ENCODE peak calls at places on chromosomes 12 and 14, in eight cellular contexts. U is ovary, P is suprapubic skin, V is endothelial cell of umbilical vein, F is thyroid gland, J is stomach, E is heart left ventricle, B is HepG2. W is an unnamed sample.

GRCh38 chr12:46153267-46153872 is 115.5 kb downstream of the SLC38A1 start:
- DNase-seq in U (no peak), P (no peak), V (peak; percentile 37), F (no peak), J (no peak), E (no peak), B (peak; percentile 7), W (no peak)

GRCh38 chr14:41875113-41875512 is 268.4 kb downstream of the LRFN5 start:
- DNase-seq in U (no peak), P (no peak), V (no peak), F (no peak), J (no peak), E (no peak), B (no peak), W (no peak)

GRCh38 chr12:74491374-74491773 is 46.3 kb upstream of the ATXN7L3B start:
- DNase-seq in U (no peak), P (no peak), V (no peak), F (no peak), J (no peak), E (no peak), B (no peak), W (no peak)

GRCh38 chr12:14960548-14961465 is 594 bp downstream of the ARHGDIB start:
- DNase-seq in U (no peak), P (no peak), V (peak; percentile 83), F (peak; percentile 27), J (no peak), E (peak; percentile 65), B (no peak), W (no peak)

GRCh38 chr14:54114941-54115340 is 158.3 kb upstream of the BMP4 start:
- DNase-seq in U (no peak), P (no peak), V (no peak), F (no peak), J (no peak), E (no peak), B (no peak), W (no peak)

GRCh38 chr14:95256011-95256775 is 63.5 kb downstream of the CLMN start:
- DNase-seq in U (no peak), P (peak; percentile 9), V (no peak), F (peak; percentile 84), J (no peak), E (no peak), B (no peak), W (peak; percentile 62)

GRCh38 chr12:20588057-20588456 is 107.1 kb upstream of the SLCO1C1 start:
- DNase-seq in U (no peak), P (no peak), V (no peak), F (no peak), J (no peak), E (no peak), B (no peak), W (no peak)

GRCh38 chr14:74502236-74503019 is 8.9 kb downstream of the ISCA2 start:
- DNase-seq in U (no peak), P (no peak), V (no peak), F (peak; percentile 53), J (no peak), E (peak; percentile 56), B (peak; percentile 50), W (no peak)

GRCh38 chr12:74641694-74642093 is 104.1 kb downstream of the ATXN7L3B start:
- DNase-seq in U (no peak), P (no peak), V (no peak), F (no peak), J (no peak), E (no peak), B (no peak), W (no peak)

GRCh38 chr14:91279354-91279753 is 34.9 kb upstream of the GPR68 start:
- DNase-seq in U (no peak), P (no peak), V (no peak), F (no peak), J (no peak), E (peak; percentile 6), B (no peak), W (no peak)

GRCh38 chr14:91282954-91283645 is 38.6 kb upstream of the GPR68 start:
- DNase-seq in U (no peak), P (no peak), V (no peak), F (no peak), J (no peak), E (no peak), B (no peak), W (no peak)

GRCh38 chr14:91280129-91280528 is 35.6 kb upstream of the GPR68 start:
- DNase-seq in U (no peak), P (no peak), V (no peak), F (no peak), J (no peak), E (no peak), B (no peak), W (no peak)

GRCh38 chr14:91283666-91284065 is 39.2 kb upstream of the GPR68 start:
- DNase-seq in U (no peak), P (no peak), V (no peak), F (no peak), J (no peak), E (no peak), B (no peak), W (no peak)

GRCh38 chr14:91281346-91281745 is 36.8 kb upstream of the GPR68 start:
- DNase-seq in U (no peak), P (no peak), V (no peak), F (no peak), J (no peak), E (no peak), B (no peak), W (no peak)
- TF ChIP-seq POLR2A in U (no peak), P (no peak), V (no peak), F (no peak), J (no peak), E (no peak), B (no peak), W (no peak)

GRCh38 chr14:21038416-21039058 is 3.6 kb upstream of the RNASE7 start:
- DNase-seq in U (no peak), P (no peak), V (no peak), F (no peak), J (no peak), E (no peak), B (no peak), W (no peak)
- H3K4me3 ChIP-seq in U (no peak overlapping the region), P (no peak overlapping the region), V (no peak overlapping the region), F (no peak overlapping the region), J (no peak overlapping the region), E (peak overlapping the region; percentile 16), B (peak overlapping the region; percentile 42), W (no peak overlapping the region)

GRCh38 chr12:116863275-116863767 is 17.9 kb downstream of the HRK start:
- DNase-seq in U (no peak), P (no peak), V (peak; percentile 13), F (no peak), J (no peak), E (no peak), B (peak; percentile 52), W (no peak)
- TF ChIP-seq CTCF in U (no peak), P (no peak), V (peak; percentile 76), F (no peak), J (peak; percentile 18), E (no peak), B (peak; percentile 59), W (no peak)

DNA sequence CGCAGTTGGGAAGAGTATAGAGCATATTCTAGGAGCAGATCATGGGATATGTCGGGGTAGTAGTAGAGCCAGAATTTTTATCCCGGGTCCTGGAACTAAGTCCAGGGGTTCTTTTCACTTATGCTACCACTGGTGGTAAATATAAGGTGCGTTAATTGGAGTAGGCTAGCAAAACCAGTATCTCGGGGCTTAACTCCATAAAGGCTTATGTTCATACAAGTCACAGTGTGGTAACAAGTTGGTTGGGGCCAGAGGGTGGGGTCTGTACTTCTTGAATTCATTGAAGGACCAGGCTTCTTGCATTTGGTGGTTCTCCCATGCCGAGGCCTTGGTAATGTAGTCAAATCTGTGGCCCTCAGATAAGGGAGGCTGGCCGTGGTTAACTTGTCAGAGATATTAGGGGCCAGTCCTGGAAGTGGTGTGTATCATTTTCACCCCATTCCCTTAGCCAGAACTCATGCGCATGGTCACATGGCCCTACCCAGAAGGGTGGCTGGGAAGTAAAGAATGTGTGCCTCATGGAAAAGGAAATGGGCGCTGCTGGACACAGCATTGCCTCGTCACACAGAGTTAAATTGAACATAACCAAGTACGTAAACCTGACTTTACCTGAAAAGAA is 1.5 kb upstream of the ZNF641 start:
- DNase-seq in U (no peak), P (no peak), V (no peak), F (no peak), J (no peak), E (no peak), B (no peak), W (no peak)
- TF ChIP-seq POLR2A in U (no peak), P (no peak), V (no peak), F (no peak), J (no peak), E (no peak), B (no peak), W (no peak)

GRCh38 chr14:105167303-105168092 is 1.1 kb downstream of the JAG2 start:
- DNase-seq in U (no peak), P (no peak), V (no peak), F (peak; percentile 27), J (peak; percentile 33), E (no peak), B (no peak), W (no peak)
- H3K4me3 ChIP-seq in U (peak overlapping the region; percentile 7), P (peak overlapping the region; percentile 55), V (peak overlapping the region; percentile 60), F (no peak overlapping the region), J (peak overlapping the region; percentile 62), E (peak overlapping the region; percentile 74), B (peak overlapping the region; percentile 58), W (peak overlapping the region; percentile 6)

GRCh38 chr12:25480145-25480544 is 72.9 kb downstream of the LMNTD1 start:
- DNase-seq in U (no peak), P (no peak), V (no peak), F (no peak), J (no peak), E (no peak), B (no peak), W (no peak)
- TF ChIP-seq CTCF in U (no peak), P (no peak), V (no peak), F (no peak), J (no peak), E (no peak), B (no peak), W (no peak)